ENCODE peak calls at places on chromosomes 3 and 15, in seven cellular contexts. W is upper lobe of right lung; L is AG04450; K is HL-60; N is uterus; C is effector memory CD4-positive, alpha-beta T cell; H is CD8-positive, alpha-beta T cell. P is an unnamed sample.

GRCh38 chr3:29202368-29202767 is 78.5 kb upstream of the RBMS3 start:
- DNase-seq in W (no peak), L (no peak), K (no peak), N (no peak), C (no peak), H (no peak), P (no peak)

GRCh38 chr3:128385080-128385832 is 81.4 kb downstream of the DNAJB8 start:
- DNase-seq in W (peak), L (peak), K (no peak), N (peak), C (no peak), H (no peak), P (peak)

GRCh38 chr3:60720696-60721228 is 530.5 kb downstream of the FHIT start:
- DNase-seq in W (no peak), L (no peak), K (no peak), N (no peak), C (no peak), H (no peak), P (no peak)

GRCh38 chr15:96058103-96058851 is 272.2 kb upstream of the NR2F2 start:
- DNase-seq in W (no peak), L (no peak), K (no peak), N (no peak), C (no peak), H (no peak), P (no peak)

GRCh38 chr3:116350119-116350733 is 95.1 kb downstream of the LSAMP start:
- DNase-seq in W (no peak), L (no peak), K (no peak), N (no peak), C (no peak), H (no peak), P (no peak)

GRCh38 chr3:130900959-130901358 is 7.1 kb downstream of the ATP2C1 start:
- DNase-seq in W (no peak), L (no peak), K (no peak), N (no peak), C (no peak), H (no peak), P (no peak)

GRCh38 chr3:154430014-154430413 is at the start of gene GPR149:
- DNase-seq in W (no peak), L (no peak), K (no peak), N (no peak), C (no peak), H (no peak), P (no peak)

GRCh38 chr3:129308636-129309035 is 30.0 kb downstream of the HMCES start:
- DNase-seq in W (no peak), L (no peak), K (no peak), N (no peak), C (no peak), H (no peak), P (no peak)

GRCh38 chr3:58452176-58452575 is 18.5 kb upstream of the PDHB start:
- DNase-seq in W (no peak), L (no peak), K (no peak), N (no peak), C (no peak), H (no peak), P (no peak)

GRCh38 chr3:42101481-42101880 is 10.3 kb downstream of the TRAK1 start:
- DNase-seq in W (no peak), L (no peak), K (no peak), N (no peak), C (no peak), H (no peak), P (no peak)

GRCh38 chr3:9898467-9899229 is 4.0 kb upstream of the IL17RE start:
- DNase-seq in W (no peak), L (no peak), K (no peak), N (no peak), C (no peak), H (no peak), P (no peak)
- H3K27ac ChIP-seq in W (peak), L (no peak), K (no peak), N (no peak), C (no peak), H (no peak), P (peak)

DNA sequence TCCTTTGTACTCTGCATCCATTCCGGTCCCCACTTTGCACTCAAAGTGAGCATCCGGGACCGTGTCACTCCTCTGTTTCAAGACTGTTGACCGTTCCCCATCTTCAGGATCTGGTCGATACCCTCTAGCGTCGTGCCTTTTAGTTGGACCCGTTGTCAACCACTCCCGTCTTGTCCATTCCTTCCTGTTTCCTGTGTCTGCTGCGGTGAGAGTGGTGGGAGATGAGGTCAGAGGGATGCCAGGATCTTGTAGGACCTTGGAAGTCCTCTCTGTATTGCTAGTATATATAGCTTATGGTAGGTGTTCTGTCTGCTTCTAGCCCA is 624 bp downstream of the BRK1 start:
- DNase-seq in W (peak), L (no peak), K (peak), N (no peak), C (peak), H (peak), P (no peak)
- H3K4me3 ChIP-seq in W (peak), L (peak), K (peak), N (peak), C (peak), H (peak), P (peak)

GRCh38 chr3:26104856-26105255 is 315.0 kb downstream of the OXSM start:
- DNase-seq in W (no peak), L (no peak), K (no peak), N (no peak), C (no peak), H (no peak), P (no peak)
- H3K27ac ChIP-seq in W (no peak), L (no peak), K (no peak), N (peak), C (no peak), H (no peak), P (no peak)

DNA sequence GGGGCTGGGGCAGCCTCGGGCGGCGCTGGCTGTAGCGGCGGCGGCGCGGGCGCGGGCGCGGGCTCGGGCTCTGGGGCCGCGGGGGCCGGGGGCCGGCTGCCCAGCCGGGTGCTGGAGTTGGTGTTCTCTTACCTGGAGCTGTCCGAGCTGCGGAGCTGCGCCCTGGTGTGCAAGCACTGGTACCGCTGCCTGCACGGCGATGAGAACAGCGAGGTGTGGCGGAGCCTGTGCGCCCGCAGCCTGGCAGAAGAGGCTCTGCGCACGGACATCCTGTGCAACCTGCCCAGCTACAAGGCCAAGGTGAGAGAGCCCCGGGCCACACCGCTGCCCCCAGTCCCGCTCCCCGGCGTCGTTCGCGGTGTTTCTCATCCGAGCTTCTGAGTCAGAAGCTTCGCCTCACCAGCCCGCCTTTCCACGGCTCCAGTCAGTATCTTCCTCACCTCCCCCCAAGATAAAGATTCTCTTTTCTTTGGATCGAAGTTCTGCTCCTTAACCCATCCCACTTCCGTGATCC is 600 bp downstream of the FBXO45 start:
- DNase-seq in W (peak), L (no peak), K (no peak), N (peak), C (peak), H (peak), P (peak)
- H3K4me3 ChIP-seq in W (peak), L (peak), K (peak), N (peak), C (peak), H (peak), P (peak)

P was measured in lower lobe of right lung.